ENCODE peak calls at places on chromosomes 2 and 18, in four cellular contexts. Q is HL-60, U is K562, T is GM12878. V is an unnamed sample.

GRCh38 chr2:67880291-67880761 is 182.5 kb downstream of the C1D start:
- DNase-seq in Q (no peak), U (no peak), T (no peak), V (no peak)

GRCh38 chr2:175166216-175166824 is 1.7 kb downstream of the ATF2 start:
- DNase-seq in Q (no peak), U (no peak), T (no peak), V (no peak)

GRCh38 chr18:24427484-24427883 is 1.0 kb downstream of the IMPACT start:
- DNase-seq in Q (no peak), U (peak; percentile 34), T (no peak), V (no peak)

GRCh38 chr18:48836231-48836805 is 114.4 kb downstream of the SMAD7 start:
- DNase-seq in Q (no peak), U (no peak), T (no peak), V (no peak)

GRCh38 chr2:170817247-170817998 is 736 bp downstream of the GAD1 start:
- DNase-seq in Q (no peak), U (peak; percentile 31), T (no peak), V (no peak)

GRCh38 chr2:219575566-219576504 is 3.7 kb downstream of the INHA start:
- DNase-seq in Q (no peak), U (peak; percentile 39), T (no peak), V (no peak)

GRCh38 chr2:17805166-17805565 is 11.1 kb upstream of the MSGN1 start:
- DNase-seq in Q (no peak), U (no peak), T (no peak), V (no peak)

GRCh38 chr2:193584522-193584938 is 1389.8 kb upstream of the TMEFF2 start:
- DNase-seq in Q (no peak), U (peak; percentile 2), T (no peak), V (no peak)

GRCh38 chr2:181037922-181038321 is 57.5 kb downstream of the UBE2E3 start:
- DNase-seq in Q (no peak), U (no peak), T (no peak), V (no peak)

GRCh38 chr2:149167941-149168340 is 129.4 kb downstream of the LYPD6B start:
- DNase-seq in Q (peak; percentile 38), U (no peak), T (no peak), V (no peak)

GRCh38 chr2:14565666-14566065 is 66.9 kb upstream of the LRATD1 start:
- DNase-seq in Q (no peak), U (no peak), T (no peak), V (no peak)

DNA sequence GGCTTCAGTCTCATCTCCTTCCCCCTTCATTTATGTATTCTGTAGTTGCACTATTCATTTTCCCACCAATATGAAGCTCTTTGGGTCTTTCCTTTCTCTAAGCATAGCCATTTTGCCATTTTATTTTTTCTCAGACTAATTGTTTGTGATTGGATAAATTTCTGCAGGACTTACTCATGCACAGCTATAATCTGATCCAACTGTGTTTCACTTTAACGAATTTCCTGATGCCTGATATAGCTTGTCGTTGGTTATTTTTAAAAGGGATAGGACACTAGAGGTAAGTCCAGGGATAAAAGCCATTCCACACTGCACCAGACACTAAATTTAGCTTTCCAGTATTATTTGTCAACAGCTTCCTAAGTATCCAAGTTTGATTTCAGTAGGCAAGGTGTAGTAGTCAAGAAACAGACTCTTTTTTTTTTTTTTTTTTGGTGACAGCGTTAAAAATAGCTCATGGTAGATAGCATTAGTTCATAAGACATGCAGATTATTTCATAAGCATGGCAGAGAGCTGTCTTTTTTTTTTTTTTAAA is 17.4 kb downstream of the ASB18 start:
- DNase-seq in Q (no peak), U (no peak), T (no peak), V (no peak)
- TF ChIP-seq SPI1 in Q (no peak), U (no peak), T (no peak), V (no peak)

GRCh38 chr2:187143537-187143936 is 294.6 kb upstream of the ZSWIM2 start:
- DNase-seq in Q (no peak), U (no peak), T (no peak), V (no peak)

GRCh38 chr2:187136646-187137045 is 287.7 kb upstream of the ZSWIM2 start:
- DNase-seq in Q (no peak), U (no peak), T (no peak), V (no peak)

GRCh38 chr2:187138240-187138639 is 289.3 kb upstream of the ZSWIM2 start:
- DNase-seq in Q (no peak), U (peak; percentile 7), T (no peak), V (peak; percentile 0)

DNA sequence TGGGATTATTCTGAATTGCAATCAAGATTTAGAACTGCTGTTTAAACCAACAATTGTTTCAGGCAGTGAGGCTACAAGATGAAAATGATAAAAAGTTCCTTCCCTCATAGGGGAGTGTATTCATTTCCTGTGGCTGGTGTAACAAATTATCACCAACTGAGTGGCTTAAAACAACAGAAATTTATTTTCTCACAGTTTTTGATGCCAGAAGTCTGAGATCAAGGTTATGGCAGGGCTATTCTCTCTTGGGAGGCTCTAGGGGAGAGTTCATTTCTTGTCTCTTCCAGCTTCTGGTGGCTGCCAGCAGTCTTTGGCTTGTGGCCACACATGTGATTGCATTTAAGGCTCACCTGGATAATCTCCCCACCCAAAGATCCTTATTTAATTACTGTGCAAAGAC is 290.5 kb upstream of the ZSWIM2 start:
- DNase-seq in Q (no peak), U (no peak), T (no peak), V (no peak)
- TF ChIP-seq POLR2AphosphoS5 in Q (no peak), U (no peak), T (no peak), V (no peak)

DNA sequence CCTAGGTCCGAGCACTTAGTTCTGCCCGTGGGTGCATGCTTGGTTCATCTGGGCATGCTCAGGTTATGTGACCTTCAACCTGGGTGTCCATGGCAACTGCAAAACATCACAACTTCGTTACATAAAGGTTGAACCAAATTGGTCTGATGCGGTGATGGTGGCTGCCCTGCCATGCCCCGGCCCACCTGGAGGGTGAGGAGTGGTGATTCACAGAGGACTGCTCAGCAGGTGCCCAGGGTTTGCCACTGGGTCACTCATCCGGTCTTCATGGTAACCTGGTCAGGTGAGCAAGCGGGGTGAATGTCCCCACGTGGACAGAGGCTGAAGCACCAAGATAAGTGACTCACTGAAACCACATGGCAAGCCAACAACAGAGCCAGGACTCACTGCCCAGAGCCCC is 111.1 kb downstream of the KCNF1 start:
- DNase-seq in Q (no peak), U (no peak), T (no peak), V (no peak)
- TF ChIP-seq SPI1 in Q (no peak), U (no peak), T (no peak), V (no peak)

DNA sequence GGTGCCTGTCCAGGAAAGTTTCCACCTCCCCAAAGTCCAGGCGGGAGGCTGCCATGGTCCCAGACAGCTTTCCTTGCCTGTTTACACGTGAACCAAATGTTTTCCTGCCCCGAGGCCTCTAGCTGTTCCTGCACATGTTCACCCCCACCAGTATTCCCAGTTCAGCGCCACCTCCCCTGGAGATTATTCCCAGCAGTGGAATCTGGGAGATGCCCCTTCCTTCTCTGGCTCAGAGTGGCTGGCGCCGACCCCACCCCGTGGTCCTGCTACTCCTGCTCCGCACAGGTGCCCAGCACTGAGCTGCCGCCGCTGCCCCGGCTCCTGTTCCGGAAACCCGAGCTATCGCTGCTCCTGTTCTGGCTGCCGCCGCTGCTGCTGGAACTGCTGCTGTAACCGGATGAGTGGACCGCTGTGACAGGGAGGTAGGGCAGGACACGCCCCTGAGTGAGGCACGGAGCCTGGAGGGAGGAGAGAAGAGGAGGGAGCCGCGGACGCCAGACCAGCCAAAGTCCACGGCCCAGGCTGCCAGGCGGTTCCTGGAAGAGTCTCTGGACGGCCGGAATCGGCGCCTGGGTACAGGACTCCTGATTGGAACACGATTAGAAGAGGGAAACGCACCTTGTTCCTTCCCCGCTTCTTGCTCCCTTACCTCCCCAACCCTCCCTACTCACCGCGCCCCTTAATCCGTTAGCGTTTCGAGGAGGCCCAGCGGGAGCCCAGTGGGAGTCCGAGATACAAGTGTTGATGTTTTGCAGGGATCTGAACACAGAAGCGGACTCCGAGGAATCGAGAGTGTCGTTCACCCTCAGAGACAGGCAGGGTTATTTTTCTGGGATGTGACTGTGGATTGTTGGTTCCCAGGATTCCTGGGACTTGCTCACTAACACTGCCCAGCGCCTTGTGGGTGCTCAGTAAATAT is at the start of gene PDE11A:
- DNase-seq in Q (no peak), U (peak; percentile 88), T (no peak), V (no peak)
- TF ChIP-seq POLR2AphosphoS5 in Q (no peak), U (peak; percentile 77), T (no peak), V (no peak)

GRCh38 chr18:35024965-35025364 is 16.2 kb upstream of the MAPRE2 start:
- DNase-seq in Q (no peak), U (no peak), T (no peak), V (no peak)
- TF ChIP-seq SPI1 in Q (no peak), U (no peak), T (no peak), V (no peak)

V was measured in GM12891.